ENCODE peak calls at places on chromosomes 7 and 10, in ten cellular contexts. One of them, this sample, is unnamed.
A peak's percentile ranks its signal among the peaks of the same experiment; 100 is the strongest.

GRCh38 chr10:630581-631073 is 58.8 kb downstream of the DIP2C start:
- DNase-seq in GM23338: no peak
- DNase-seq in NAMALWA: no peak
- DNase-seq in GM20000: no peak
- DNase-seq in NCI-H2029: peak; percentile 24
- DNase-seq in thoracic aorta: no peak
- DNase-seq in kidney: no peak
- DNase-seq in NCI-H1930: no peak
- DNase-seq in A673: no peak
- DNase-seq in left ventricle myocardium inferior: no peak
- DNase-seq in this sample: peak; percentile 72

GRCh38 chr7:98321301-98321700 is 39.8 kb downstream of the BRI3 start:
- DNase-seq in kidney: no peak
- DNase-seq in GM23338: no peak
- DNase-seq in GM20000: no peak
- DNase-seq in NCI-H1930: no peak
- DNase-seq in A673: no peak
- DNase-seq in left ventricle myocardium inferior: no peak
- DNase-seq in NCI-H2029: peak; percentile 52
- DNase-seq in thoracic aorta: no peak
- DNase-seq in NAMALWA: no peak
- DNase-seq in this sample: no peak

GRCh38 chr7:98284335-98285036 is 3.0 kb downstream of the BRI3 start:
- DNase-seq in A673: no peak
- DNase-seq in NCI-H1930: no peak
- DNase-seq in NAMALWA: no peak
- DNase-seq in thoracic aorta: peak; percentile 47
- DNase-seq in NCI-H2029: peak; percentile 15
- DNase-seq in kidney: peak; percentile 94
- DNase-seq in left ventricle myocardium inferior: peak; percentile 82
- DNase-seq in GM23338: no peak
- DNase-seq in GM20000: no peak
- DNase-seq in this sample: peak; percentile 92

GRCh38 chr10:49257626-49258350 is 41.2 kb upstream of the C10orf71 start:
- DNase-seq in NCI-H2029: no peak
- DNase-seq in NAMALWA: no peak
- DNase-seq in NCI-H1930: no peak
- DNase-seq in A673: no peak
- DNase-seq in GM23338: no peak
- DNase-seq in left ventricle myocardium inferior: no peak
- DNase-seq in kidney: no peak
- DNase-seq in thoracic aorta: no peak
- DNase-seq in GM20000: no peak
- DNase-seq in this sample: no peak

GRCh38 chr10:47349941-47350371 is 1.8 kb downstream of the RBP3 start:
- DNase-seq in NCI-H2029: no peak
- DNase-seq in NCI-H1930: no peak
- DNase-seq in GM23338: no peak
- DNase-seq in thoracic aorta: no peak
- DNase-seq in NAMALWA: no peak
- DNase-seq in GM20000: no peak
- DNase-seq in kidney: peak; percentile 70
- DNase-seq in left ventricle myocardium inferior: no peak
- DNase-seq in A673: no peak
- DNase-seq in this sample: peak; percentile 69

GRCh38 chr7:41921453-41921912 is 218.6 kb upstream of the INHBA start:
- DNase-seq in thoracic aorta: no peak
- DNase-seq in NAMALWA: no peak
- DNase-seq in A673: no peak
- DNase-seq in NCI-H2029: no peak
- DNase-seq in GM23338: no peak
- DNase-seq in left ventricle myocardium inferior: no peak
- DNase-seq in kidney: no peak
- DNase-seq in NCI-H1930: no peak
- DNase-seq in GM20000: no peak
- DNase-seq in this sample: no peak

GRCh38 chr10:122186822-122187810 is 84.0 kb upstream of the BTBD16 start:
- DNase-seq in A673: peak; percentile 19
- DNase-seq in thoracic aorta: no peak
- DNase-seq in GM23338: no peak
- DNase-seq in NAMALWA: no peak
- DNase-seq in left ventricle myocardium inferior: no peak
- DNase-seq in GM20000: no peak
- DNase-seq in kidney: no peak
- DNase-seq in NCI-H1930: no peak
- DNase-seq in NCI-H2029: peak; percentile 29
- DNase-seq in this sample: no peak

GRCh38 chr7:135761751-135762488 is 13.3 kb upstream of the FAM180A start:
- DNase-seq in GM20000: no peak
- DNase-seq in NAMALWA: no peak
- DNase-seq in thoracic aorta: no peak
- DNase-seq in kidney: no peak
- DNase-seq in left ventricle myocardium inferior: no peak
- DNase-seq in NCI-H1930: no peak
- DNase-seq in A673: no peak
- DNase-seq in NCI-H2029: no peak
- DNase-seq in GM23338: no peak
- DNase-seq in this sample: no peak